ENCODE peak calls at places on chromosomes 1 and 21, in eight cellular contexts. One of them, this sample, is unnamed.

GRCh38 chr1:63827411-63828321 is 53.8 kb downstream of the ROR1 start:
- DNase-seq in pancreas: no peak
- DNase-seq in foreskin fibroblast: no peak
- DNase-seq in psoas muscle: no peak
- DNase-seq in BE2C: no peak
- DNase-seq in Panc1: peak; percentile 33
- DNase-seq in RWPE1: no peak
- DNase-seq in A673: no peak
- DNase-seq in this sample: no peak

GRCh38 chr21:18424250-18424649 is 20.7 kb upstream of the TMPRSS15 start:
- DNase-seq in psoas muscle: no peak
- DNase-seq in RWPE1: no peak
- DNase-seq in pancreas: no peak
- DNase-seq in BE2C: no peak
- DNase-seq in foreskin fibroblast: no peak
- DNase-seq in Panc1: no peak
- DNase-seq in A673: no peak
- DNase-seq in this sample: no peak

GRCh38 chr1:19456915-19457554 is 28.3 kb downstream of the CAPZB start:
- DNase-seq in A673: peak; percentile 96
- DNase-seq in Panc1: no peak
- DNase-seq in pancreas: no peak
- DNase-seq in foreskin fibroblast: peak; percentile 51
- DNase-seq in psoas muscle: no peak
- DNase-seq in RWPE1: no peak
- DNase-seq in BE2C: no peak
- DNase-seq in this sample: no peak

GRCh38 chr1:94622757-94623156 is 81.2 kb upstream of the F3 start:
- DNase-seq in BE2C: no peak
- DNase-seq in psoas muscle: no peak
- DNase-seq in pancreas: no peak
- DNase-seq in foreskin fibroblast: peak; percentile 49
- DNase-seq in A673: no peak
- DNase-seq in Panc1: no peak
- DNase-seq in RWPE1: peak; percentile 81
- DNase-seq in this sample: no peak

GRCh38 chr1:109498161-109498801 is 4.4 kb downstream of the CYB561D1 start:
- DNase-seq in psoas muscle: no peak
- DNase-seq in A673: no peak
- DNase-seq in foreskin fibroblast: peak; percentile 71
- DNase-seq in RWPE1: no peak
- DNase-seq in pancreas: no peak
- DNase-seq in Panc1: no peak
- DNase-seq in BE2C: peak; percentile 82
- DNase-seq in this sample: peak; percentile 91

GRCh38 chr1:93574511-93574910 is 107.1 kb downstream of the BCAR3 start:
- DNase-seq in A673: no peak
- DNase-seq in psoas muscle: no peak
- DNase-seq in RWPE1: no peak
- DNase-seq in foreskin fibroblast: no peak
- DNase-seq in Panc1: no peak
- DNase-seq in BE2C: no peak
- DNase-seq in pancreas: no peak
- DNase-seq in this sample: no peak

GRCh38 chr1:112079446-112079845 is 90.0 kb upstream of the KCND3 start:
- DNase-seq in foreskin fibroblast: no peak
- DNase-seq in Panc1: no peak
- DNase-seq in RWPE1: no peak
- DNase-seq in pancreas: no peak
- DNase-seq in psoas muscle: no peak
- DNase-seq in A673: no peak
- DNase-seq in BE2C: no peak
- DNase-seq in this sample: no peak

GRCh38 chr1:94560333-94560732 is 18.8 kb upstream of the F3 start:
- DNase-seq in psoas muscle: no peak
- DNase-seq in foreskin fibroblast: peak; percentile 55
- DNase-seq in RWPE1: no peak
- DNase-seq in Panc1: no peak
- DNase-seq in A673: no peak
- DNase-seq in BE2C: no peak
- DNase-seq in pancreas: no peak
- DNase-seq in this sample: no peak

GRCh38 chr1:94658221-94658620 is 116.7 kb upstream of the F3 start:
- DNase-seq in pancreas: peak; percentile 50
- DNase-seq in psoas muscle: no peak
- DNase-seq in BE2C: no peak
- DNase-seq in RWPE1: no peak
- DNase-seq in Panc1: no peak
- DNase-seq in A673: no peak
- DNase-seq in foreskin fibroblast: peak; percentile 70
- DNase-seq in this sample: no peak

GRCh38 chr1:2104621-2105427 is 54.6 kb downstream of the PRKCZ start:
- DNase-seq in A673: no peak
- DNase-seq in BE2C: no peak
- DNase-seq in RWPE1: no peak
- DNase-seq in Panc1: no peak
- DNase-seq in foreskin fibroblast: no peak
- DNase-seq in pancreas: peak; percentile 38
- DNase-seq in psoas muscle: no peak
- DNase-seq in this sample: peak; percentile 30
- TF ChIP-seq CTCF in A673: no peak
- TF ChIP-seq CTCF in BE2C: no peak
- TF ChIP-seq CTCF in RWPE1: no peak
- TF ChIP-seq CTCF in Panc1: no peak
- TF ChIP-seq CTCF in foreskin fibroblast: no peak
- TF ChIP-seq CTCF in pancreas: no peak
- TF ChIP-seq CTCF in psoas muscle: no peak
- TF ChIP-seq CTCF in this sample: no peak

DNA sequence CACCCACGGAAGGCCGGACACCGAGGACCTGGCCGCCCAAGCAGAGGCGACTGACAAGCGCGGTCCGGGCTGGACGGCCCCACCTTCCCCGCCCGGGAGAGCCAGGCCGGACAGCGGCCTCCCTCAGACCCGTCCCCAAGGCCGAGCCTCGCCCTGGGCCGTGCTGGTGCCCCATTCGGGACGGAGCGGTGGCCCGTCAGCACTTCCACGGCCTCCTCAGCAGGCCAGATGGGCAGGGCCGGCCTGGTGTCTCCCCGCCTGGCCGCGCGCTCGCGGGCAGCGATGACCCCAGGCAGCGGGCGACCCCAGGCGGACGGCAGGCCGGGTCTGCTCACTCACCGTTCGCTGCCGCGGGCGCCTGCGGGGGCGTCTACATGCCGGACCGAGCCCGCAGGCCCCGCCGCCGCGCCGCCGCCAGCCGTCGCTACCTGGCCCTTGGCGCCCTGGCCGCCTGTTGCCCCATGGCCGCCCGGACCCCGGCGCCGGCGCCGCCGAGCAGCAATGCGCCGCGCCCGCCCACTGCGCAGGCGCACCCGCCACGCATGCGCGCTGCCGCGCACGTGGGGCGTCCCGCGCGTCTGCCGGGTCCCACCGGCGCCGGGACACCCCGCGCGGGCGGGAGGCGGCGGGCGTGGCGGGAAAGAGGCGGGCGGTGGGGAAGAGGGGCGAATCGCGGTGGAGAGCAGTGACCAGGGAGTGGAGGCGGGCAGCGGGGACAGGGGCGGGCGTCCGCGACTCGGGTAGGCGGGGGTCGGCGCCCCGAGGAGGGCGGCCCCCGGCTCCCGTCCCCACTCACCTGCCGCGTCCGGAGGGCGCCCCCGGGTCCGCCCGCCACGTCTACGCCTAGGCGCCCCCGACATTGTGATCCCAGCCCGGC is at the start of gene NADK:
- DNase-seq in RWPE1: peak; percentile 71
- DNase-seq in foreskin fibroblast: peak; percentile 86
- DNase-seq in psoas muscle: peak; percentile 84
- DNase-seq in BE2C: peak; percentile 84
- DNase-seq in pancreas: peak; percentile 52
- DNase-seq in Panc1: no peak
- DNase-seq in A673: peak; percentile 78
- DNase-seq in this sample: peak; percentile 77
- TF ChIP-seq CTCF in RWPE1: no peak
- TF ChIP-seq CTCF in foreskin fibroblast: no peak
- TF ChIP-seq CTCF in psoas muscle: no peak
- TF ChIP-seq CTCF in BE2C: no peak
- TF ChIP-seq CTCF in pancreas: no peak
- TF ChIP-seq CTCF in Panc1: no peak
- TF ChIP-seq CTCF in A673: no peak
- TF ChIP-seq CTCF in this sample: no peak

DNA sequence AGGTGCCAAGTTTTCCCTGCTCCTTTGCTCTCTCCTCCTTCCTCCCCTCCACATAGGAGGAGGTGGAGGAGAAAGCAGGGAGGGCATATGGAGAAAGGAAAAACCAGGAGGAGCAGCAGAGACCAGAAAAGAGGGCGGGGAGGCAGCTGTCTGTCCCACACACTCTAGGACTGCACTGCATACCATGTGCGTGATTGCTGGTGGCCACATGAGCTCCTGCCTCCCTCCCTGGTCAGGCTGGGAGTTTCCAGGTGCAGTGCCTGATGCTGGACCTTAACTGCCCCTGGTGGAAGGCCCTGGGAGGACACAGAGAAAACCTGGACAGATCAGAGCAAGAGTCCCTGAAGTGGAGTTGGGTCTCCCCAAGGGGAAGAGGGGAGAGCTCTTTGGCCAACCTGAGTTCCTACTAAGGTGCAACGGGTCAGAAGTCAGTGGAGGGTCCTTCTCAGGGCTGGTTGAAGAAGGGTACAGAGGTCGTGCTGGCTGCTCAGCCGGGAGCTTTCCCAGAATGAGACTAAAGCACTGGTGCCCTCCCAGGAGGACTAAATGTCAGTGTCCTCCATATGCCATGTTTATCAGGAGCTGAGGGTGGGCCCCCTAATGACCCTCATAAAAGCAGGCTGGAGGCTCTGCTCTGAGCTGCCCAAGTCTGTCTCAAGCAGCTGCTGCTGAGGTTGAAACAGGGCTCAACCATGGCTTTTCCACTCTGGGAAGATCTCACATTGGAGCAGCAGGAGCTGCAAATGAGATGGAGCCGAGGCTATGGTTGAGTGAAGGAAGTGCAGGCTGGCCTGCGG is 3.5 kb upstream of the LGR6 start:
- DNase-seq in BE2C: no peak
- DNase-seq in Panc1: no peak
- DNase-seq in A673: no peak
- DNase-seq in foreskin fibroblast: no peak
- DNase-seq in RWPE1: no peak
- DNase-seq in psoas muscle: no peak
- DNase-seq in pancreas: no peak
- DNase-seq in this sample: no peak
- TF ChIP-seq CTCF in BE2C: peak; percentile 4
- TF ChIP-seq CTCF in Panc1: peak; percentile 18
- TF ChIP-seq CTCF in A673: no peak
- TF ChIP-seq CTCF in foreskin fibroblast: peak; percentile 21
- TF ChIP-seq CTCF in RWPE1: no peak
- TF ChIP-seq CTCF in psoas muscle: no peak
- TF ChIP-seq CTCF in pancreas: no peak
- TF ChIP-seq CTCF in this sample: no peak

GRCh38 chr21:42125571-42126544 is 54.7 kb downstream of the UMODL1 start:
- DNase-seq in foreskin fibroblast: peak; percentile 61
- DNase-seq in BE2C: no peak
- DNase-seq in Panc1: no peak
- DNase-seq in RWPE1: no peak
- DNase-seq in A673: peak; percentile 30
- DNase-seq in pancreas: peak; percentile 17
- DNase-seq in psoas muscle: no peak
- DNase-seq in this sample: no peak
- TF ChIP-seq CTCF in foreskin fibroblast: no peak
- TF ChIP-seq CTCF in BE2C: peak; percentile 29
- TF ChIP-seq CTCF in Panc1: no peak
- TF ChIP-seq CTCF in RWPE1: peak; percentile 17
- TF ChIP-seq CTCF in A673: no peak
- TF ChIP-seq CTCF in pancreas: no peak
- TF ChIP-seq CTCF in psoas muscle: no peak
- TF ChIP-seq CTCF in this sample: no peak

GRCh38 chr1:15283500-15283899 is 36.5 kb downstream of the FHAD1 start:
- DNase-seq in A673: no peak
- DNase-seq in Panc1: no peak
- DNase-seq in foreskin fibroblast: no peak
- DNase-seq in BE2C: peak; percentile 26
- DNase-seq in RWPE1: peak; percentile 90
- DNase-seq in pancreas: no peak
- DNase-seq in psoas muscle: no peak
- DNase-seq in this sample: no peak
- TF ChIP-seq CTCF in A673: no peak
- TF ChIP-seq CTCF in Panc1: no peak
- TF ChIP-seq CTCF in foreskin fibroblast: no peak
- TF ChIP-seq CTCF in BE2C: no peak
- TF ChIP-seq CTCF in RWPE1: peak; percentile 16
- TF ChIP-seq CTCF in pancreas: no peak
- TF ChIP-seq CTCF in psoas muscle: no peak
- TF ChIP-seq CTCF in this sample: peak; percentile 22

DNA sequence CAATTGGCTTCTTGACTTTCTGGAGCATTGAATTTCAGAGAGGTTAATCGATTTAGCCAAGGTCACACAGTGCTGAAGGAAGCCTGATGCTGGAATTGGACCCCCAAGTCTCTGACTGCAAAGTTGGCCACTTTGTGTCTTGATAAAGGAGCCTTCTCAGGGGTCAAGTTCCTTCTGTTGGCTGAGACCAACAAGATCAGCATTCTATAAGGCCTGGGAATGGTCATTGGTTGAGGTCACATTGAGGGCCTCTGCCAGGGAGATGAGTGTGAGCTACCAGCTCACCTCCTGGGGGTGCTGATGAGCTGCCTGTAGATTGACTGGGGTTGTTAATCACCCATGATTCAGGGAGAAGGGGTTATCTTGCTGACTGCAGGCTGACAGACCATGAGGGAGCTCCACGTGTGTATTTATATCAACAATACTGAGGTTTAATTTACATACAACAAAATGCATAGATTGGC is 54.5 kb downstream of the RPS6KA1 start:
- DNase-seq in Panc1: no peak
- DNase-seq in foreskin fibroblast: no peak
- DNase-seq in RWPE1: no peak
- DNase-seq in BE2C: no peak
- DNase-seq in A673: peak; percentile 10
- DNase-seq in pancreas: no peak
- DNase-seq in psoas muscle: no peak
- DNase-seq in this sample: no peak
- TF ChIP-seq CTCF in Panc1: no peak
- TF ChIP-seq CTCF in foreskin fibroblast: no peak
- TF ChIP-seq CTCF in RWPE1: no peak
- TF ChIP-seq CTCF in BE2C: no peak
- TF ChIP-seq CTCF in A673: peak; percentile 32
- TF ChIP-seq CTCF in pancreas: no peak
- TF ChIP-seq CTCF in psoas muscle: no peak
- TF ChIP-seq CTCF in this sample: no peak

GRCh38 chr1:232611834-232612233 is 18.1 kb downstream of the SIPA1L2 start:
- DNase-seq in pancreas: no peak
- DNase-seq in BE2C: no peak
- DNase-seq in RWPE1: no peak
- DNase-seq in foreskin fibroblast: no peak
- DNase-seq in A673: no peak
- DNase-seq in psoas muscle: no peak
- DNase-seq in Panc1: no peak
- DNase-seq in this sample: no peak
- TF ChIP-seq CTCF in pancreas: no peak
- TF ChIP-seq CTCF in BE2C: peak; percentile 40
- TF ChIP-seq CTCF in RWPE1: no peak
- TF ChIP-seq CTCF in foreskin fibroblast: no peak
- TF ChIP-seq CTCF in A673: peak; percentile 35
- TF ChIP-seq CTCF in psoas muscle: no peak
- TF ChIP-seq CTCF in Panc1: peak; percentile 22
- TF ChIP-seq CTCF in this sample: no peak